ENCODE peak calls at places on chromosomes 6 and 20, in six cellular contexts. U is psoas muscle; E is CD8-positive, alpha-beta T cell; K is ascending aorta; Q is GM06990; T is GM20000. X is an unnamed sample.

GRCh38 chr20:7980332-7981046 is 39.1 kb downstream of the TMX4 start:
- DNase-seq in U (no peak), E (no peak), K (no peak), Q (no peak), T (peak), X (peak)

GRCh38 chr6:167980911-167981310 is 16.6 kb upstream of the KIF25 start:
- DNase-seq in U (no peak), E (no peak), K (no peak), Q (no peak), T (no peak), X (no peak)

GRCh38 chr6:6537488-6537887 is 51.0 kb upstream of the LY86 start:
- DNase-seq in U (no peak), E (no peak), K (no peak), Q (no peak), T (no peak), X (no peak)

GRCh38 chr6:154937306-154938244 is 57.5 kb upstream of the TIAM2 start:
- DNase-seq in U (no peak), E (no peak), K (no peak), Q (no peak), T (no peak), X (no peak)

GRCh38 chr20:9518776-9519175 is 4.4 kb downstream of the LAMP5 start:
- DNase-seq in U (no peak), E (no peak), K (no peak), Q (no peak), T (no peak), X (no peak)

GRCh38 chr6:33428219-33428890 is 8.5 kb downstream of the SYNGAP1 start:
- DNase-seq in U (no peak), E (no peak), K (no peak), Q (peak), T (peak), X (peak)

GRCh38 chr20:2118783-2119182 is 17.2 kb downstream of the STK35 start:
- DNase-seq in U (no peak), E (no peak), K (no peak), Q (peak), T (no peak), X (peak)

GRCh38 chr6:11798096-11798495 is 19.5 kb upstream of the ADTRP start:
- DNase-seq in U (no peak), E (no peak), K (no peak), Q (no peak), T (no peak), X (no peak)

GRCh38 chr6:27023664-27024063 is 223.8 kb upstream of the PRSS16 start:
- DNase-seq in U (no peak), E (no peak), K (no peak), Q (no peak), T (no peak), X (no peak)

GRCh38 chr6:87705070-87705691 is 3.1 kb upstream of the AKIRIN2 start:
- DNase-seq in U (no peak), E (no peak), K (no peak), Q (peak), T (peak), X (peak)

GRCh38 chr20:48398506-48399449 is 429.0 kb downstream of the PREX1 start:
- DNase-seq in U (no peak), E (no peak), K (no peak), Q (no peak), T (no peak), X (no peak)

GRCh38 chr20:62104791-62105345 is 17.4 kb upstream of the LSM14B start:
- DNase-seq in U (no peak), E (no peak), K (no peak), Q (no peak), T (no peak), X (no peak)

DNA sequence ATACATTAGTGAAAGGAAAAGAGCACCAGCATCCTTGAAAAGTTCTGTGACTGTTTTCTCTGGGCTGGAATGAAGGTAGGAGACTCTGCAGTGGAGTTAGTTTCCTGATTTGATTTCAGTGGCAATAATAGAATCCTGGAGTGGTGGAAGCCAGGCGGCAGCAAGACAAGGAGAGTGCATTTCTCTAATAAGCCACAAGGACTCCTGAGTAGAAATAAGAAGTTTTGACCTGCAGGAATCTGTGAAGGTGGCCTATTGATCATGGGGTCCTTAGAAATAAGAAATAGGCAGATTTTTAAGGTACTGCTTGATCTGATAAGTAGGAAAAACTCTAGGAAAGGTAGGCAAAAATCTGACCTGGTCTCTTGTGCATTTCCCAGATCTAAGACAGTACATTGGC is 68.4 kb upstream of the ELOVL5 start:
- DNase-seq in U (no peak), E (no peak), K (no peak), Q (no peak), T (no peak), X (no peak)
- TF ChIP-seq CTCF in U (no peak), E (no peak), K (no peak), Q (peak), T (no peak), X (no peak)

GRCh38 chr6:150874184-150874583 is 8.7 kb downstream of the MTHFD1L start:
- DNase-seq in U (no peak), E (no peak), K (peak), Q (no peak), T (no peak), X (no peak)
- TF ChIP-seq CTCF in U (no peak), E (no peak), K (no peak), Q (no peak), T (no peak), X (no peak)

DNA sequence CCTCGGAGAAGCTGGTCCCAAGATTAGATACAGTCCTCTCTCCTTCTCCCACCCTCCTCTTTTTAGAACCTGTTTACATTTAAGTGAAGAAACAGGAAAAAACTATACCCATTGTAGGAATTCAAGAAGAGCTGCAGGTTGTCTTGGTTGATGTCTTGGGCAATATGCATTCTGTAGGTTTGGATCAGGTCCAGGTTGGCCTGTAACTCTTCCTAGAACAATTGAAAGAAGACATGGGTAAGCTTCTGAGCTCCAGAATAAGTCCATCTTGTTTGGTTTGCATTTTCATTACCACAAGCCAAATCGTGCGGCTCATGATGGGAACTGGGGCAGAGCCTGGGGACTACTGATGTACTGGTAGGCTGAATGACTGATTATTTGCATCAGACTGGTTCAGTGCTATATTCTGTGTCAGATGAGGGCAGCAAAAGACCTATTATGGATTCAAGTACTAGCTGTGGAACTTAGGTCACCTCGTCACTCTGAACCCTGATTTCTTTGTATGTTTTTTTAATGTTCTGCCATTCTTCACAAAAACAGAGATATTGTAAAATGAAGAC is 20.3 kb upstream of the SLA2 start:
- DNase-seq in U (no peak), E (no peak), K (no peak), Q (no peak), T (no peak), X (no peak)
- TF ChIP-seq CTCF in U (no peak), E (no peak), K (peak), Q (peak), T (no peak), X (no peak)

DNA sequence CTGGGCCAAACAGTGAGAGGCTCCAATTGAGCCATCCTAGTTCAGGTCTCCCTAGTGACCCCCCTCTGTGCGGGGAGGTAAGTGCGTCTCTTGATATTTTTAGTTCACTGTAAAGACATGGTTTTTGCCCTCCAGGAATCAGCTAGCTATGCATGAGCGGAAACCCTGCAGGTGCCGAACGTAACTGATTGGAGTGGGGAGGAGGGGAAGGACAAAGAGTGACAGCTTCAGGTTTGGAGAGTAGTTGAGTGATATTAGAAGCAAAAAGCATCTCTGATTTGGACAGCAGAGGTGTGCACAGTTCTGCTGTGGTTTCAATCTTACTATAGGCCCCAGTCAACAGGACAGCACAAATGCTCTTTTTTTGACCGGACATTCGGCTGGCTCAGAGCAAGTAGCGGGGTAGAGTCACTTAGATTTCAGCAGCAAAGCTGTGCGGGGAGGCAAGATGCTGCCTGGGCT is 31.8 kb downstream of the TBC1D7 start:
- DNase-seq in U (no peak), E (no peak), K (no peak), Q (no peak), T (no peak), X (no peak)
- TF ChIP-seq CTCF in U (no peak), E (no peak), K (no peak), Q (no peak), T (no peak), X (no peak)

DNA sequence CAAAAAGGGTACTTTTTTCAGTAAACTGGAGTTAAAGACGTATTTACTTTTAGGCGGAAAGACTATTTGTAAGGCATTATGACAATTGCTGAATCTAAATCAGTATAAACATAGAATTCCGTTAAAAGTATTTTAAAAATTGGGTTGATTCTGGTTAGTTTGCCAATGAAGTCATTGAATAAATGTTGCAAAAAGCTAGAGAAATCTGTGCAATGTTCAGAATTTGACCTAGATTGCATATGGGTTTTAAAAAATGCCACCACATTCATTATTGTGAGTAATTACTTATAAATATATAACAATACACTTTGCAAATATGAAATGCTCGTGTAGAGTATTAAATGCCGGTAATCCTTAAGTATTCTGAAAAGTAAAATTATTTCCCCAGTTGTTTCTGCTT is 116.5 kb upstream of the EEF1E1 start:
- DNase-seq in U (no peak), E (no peak), K (no peak), Q (no peak), T (no peak), X (no peak)
- TF ChIP-seq CTCF in U (no peak), E (no peak), K (no peak), Q (no peak), T (no peak), X (no peak)

X was measured in GM13977.